ENCODE peak calls at places on chromosomes 7 and 10, in six cellular contexts. P is PC-3, O is MM.1S, R is mammary epithelial cell, A is Panc1, I is stomach. U is an unnamed sample.

GRCh38 chr7:21365866-21366624 is 61.8 kb upstream of the SP4 start:
- DNase-seq in P (peak), O (no peak), R (peak), I (peak), A (no peak), U (no peak)

GRCh38 chr7:142482899-142483658 is 225.2 kb upstream of the PRSS58 start:
- DNase-seq in R (peak), A (no peak), P (peak), O (peak), I (peak), U (no peak)

GRCh38 chr7:78720066-78720465 is 733.4 kb downstream of the MAGI2 start:
- DNase-seq in P (no peak), R (no peak), I (no peak), A (no peak), O (no peak), U (no peak)

GRCh38 chr7:142960955-142961512 is 1.1 kb downstream of the KEL start:
- DNase-seq in O (peak), I (no peak), P (peak), A (no peak), R (no peak), U (no peak)

GRCh38 chr10:36068542-36068941 is 426.4 kb upstream of the FZD8 start:
- DNase-seq in R (no peak), O (peak), A (no peak), I (no peak), P (no peak), U (no peak)

GRCh38 chr10:68560916-68561691 is 967 bp downstream of the TET1 start:
- DNase-seq in O (peak), I (no peak), A (no peak), R (no peak), P (no peak), U (no peak)

GRCh38 chr7:43764807-43765491 is 6.5 kb downstream of the BLVRA start:
- DNase-seq in P (peak), R (peak), I (no peak), O (no peak), A (peak), U (no peak)

GRCh38 chr10:94632954-94633353 is 50.6 kb upstream of the CYP2C18 start:
- DNase-seq in R (no peak), O (no peak), A (no peak), I (no peak), P (no peak), U (no peak)

GRCh38 chr7:106866298-106867281 is 1.5 kb downstream of the PIK3CG start:
- DNase-seq in I (no peak), P (no peak), O (peak), R (no peak), A (no peak), U (no peak)

GRCh38 chr10:132264306-132264950 is 43.3 kb downstream of the STK32C start:
- DNase-seq in P (no peak), R (no peak), O (no peak), I (no peak), A (no peak), U (no peak)

GRCh38 chr10:78523453-78523852 is 489.8 kb downstream of the RPS24 start:
- DNase-seq in I (no peak), O (no peak), A (no peak), R (no peak), P (peak), U (no peak)

GRCh38 chr10:71419750-71420149 is 23.0 kb downstream of the CDH23 start:
- DNase-seq in P (no peak), R (no peak), O (no peak), I (no peak), A (no peak), U (peak)

GRCh38 chr7:11650030-11650429 is 182.0 kb downstream of the THSD7A start:
- DNase-seq in I (no peak), R (no peak), O (no peak), P (peak), A (no peak), U (no peak)

GRCh38 chr7:65269150-65269856 is 104.4 kb upstream of the ZNF92 start:
- DNase-seq in I (no peak), A (no peak), P (no peak), O (peak), R (peak), U (no peak)

GRCh38 chr7:36923185-36923584 is 198.9 kb upstream of the AOAH start:
- DNase-seq in R (no peak), P (no peak), A (no peak), O (no peak), I (no peak), U (no peak)

GRCh38 chr7:150955519-150956394 is 22.4 kb downstream of the KCNH2 start:
- DNase-seq in I (no peak), A (no peak), O (no peak), P (no peak), R (no peak), U (no peak)

GRCh38 chr10:113000876-113001598 is 51.0 kb downstream of the TCF7L2 start:
- DNase-seq in P (no peak), A (no peak), O (no peak), I (no peak), R (peak), U (no peak)

GRCh38 chr10:125117941-125118630 is 42.3 kb downstream of the CTBP2 start:
- DNase-seq in P (no peak), A (no peak), R (no peak), O (no peak), I (peak), U (no peak)

GRCh38 chr7:149722356-149722957 is 50.9 kb downstream of the ZNF467 start:
- DNase-seq in A (no peak), I (no peak), O (no peak), P (no peak), R (no peak), U (no peak)

GRCh38 chr7:47461161-47461560 is 120.8 kb downstream of the TNS3 start:
- DNase-seq in I (no peak), R (no peak), A (no peak), P (no peak), O (no peak), U (no peak)

DNA sequence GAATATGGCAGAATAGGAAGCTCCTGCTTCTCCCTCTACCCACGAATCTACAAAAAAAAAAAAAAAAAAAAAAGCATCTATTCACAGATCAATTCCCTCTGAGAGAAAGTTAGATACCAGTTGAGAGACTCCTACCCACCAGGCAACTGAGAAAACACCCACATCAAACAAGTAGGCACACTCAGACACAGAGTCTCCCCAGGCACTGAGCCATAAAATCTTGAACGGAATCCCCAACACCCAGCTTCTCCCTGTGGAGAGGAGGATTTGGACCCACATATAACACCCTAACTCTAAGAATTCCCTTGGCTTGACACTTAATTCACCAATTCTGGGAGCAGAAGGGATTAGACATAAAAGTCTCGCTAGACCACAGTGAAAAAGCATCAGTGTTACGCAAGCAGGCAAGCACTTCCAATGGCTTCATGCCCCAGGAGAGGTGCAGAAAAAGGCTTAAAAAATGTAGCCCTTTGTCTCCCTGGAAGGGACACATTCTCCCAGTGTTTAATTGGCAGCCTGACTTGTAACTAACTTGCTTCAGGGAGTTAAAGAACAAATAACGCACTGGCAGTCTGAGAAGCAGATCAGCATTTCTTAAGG is 192.2 kb downstream of the ELAPOR2 start:
- DNase-seq in P (no peak), R (no peak), A (no peak), O (no peak), I (no peak), U (no peak)
- H3K27ac ChIP-seq in P (no peak), R (no peak), A (no peak), O (no peak), I (no peak), U (no peak)

DNA sequence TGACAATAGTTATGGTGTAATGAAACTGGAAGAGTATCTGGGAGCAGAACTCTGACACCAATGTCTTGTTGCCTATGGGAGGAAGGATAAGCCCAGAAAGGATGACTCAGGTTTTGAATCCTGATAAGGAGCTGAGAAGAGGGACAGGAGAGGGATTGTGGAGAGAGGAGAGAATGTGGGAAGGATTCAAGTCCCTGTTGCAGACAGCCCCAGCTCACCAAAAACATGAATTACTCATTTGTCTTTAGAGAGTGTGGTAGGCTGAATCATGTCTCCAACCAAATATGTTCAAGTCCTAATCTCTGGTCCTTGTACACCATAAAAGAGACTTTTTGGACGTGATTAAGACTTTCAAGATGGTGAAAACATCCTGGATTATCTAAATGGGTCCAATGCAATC is 206.9 kb upstream of the PHYHIPL start:
- DNase-seq in A (no peak), I (no peak), R (no peak), O (no peak), P (no peak), U (no peak)
- H3K27ac ChIP-seq in A (no peak), I (no peak), R (no peak), O (no peak), P (no peak), U (no peak)

GRCh38 chr7:90413185-90413528 is 9.9 kb downstream of the CLDN12 start:
- DNase-seq in O (no peak), A (no peak), P (no peak), I (no peak), R (no peak), U (no peak)

GRCh38 chr7:90411510-90411909 is 8.2 kb downstream of the CLDN12 start:
- DNase-seq in R (peak), A (no peak), P (peak), O (no peak), I (no peak), U (no peak)

GRCh38 chr7:90409667-90410066 is 6.4 kb downstream of the CLDN12 start:
- DNase-seq in R (no peak), A (no peak), I (no peak), P (no peak), O (no peak), U (no peak)

GRCh38 chr7:90408142-90408541 is 4.9 kb downstream of the CLDN12 start:
- DNase-seq in P (no peak), A (no peak), I (no peak), O (no peak), R (no peak), U (no peak)

DNA sequence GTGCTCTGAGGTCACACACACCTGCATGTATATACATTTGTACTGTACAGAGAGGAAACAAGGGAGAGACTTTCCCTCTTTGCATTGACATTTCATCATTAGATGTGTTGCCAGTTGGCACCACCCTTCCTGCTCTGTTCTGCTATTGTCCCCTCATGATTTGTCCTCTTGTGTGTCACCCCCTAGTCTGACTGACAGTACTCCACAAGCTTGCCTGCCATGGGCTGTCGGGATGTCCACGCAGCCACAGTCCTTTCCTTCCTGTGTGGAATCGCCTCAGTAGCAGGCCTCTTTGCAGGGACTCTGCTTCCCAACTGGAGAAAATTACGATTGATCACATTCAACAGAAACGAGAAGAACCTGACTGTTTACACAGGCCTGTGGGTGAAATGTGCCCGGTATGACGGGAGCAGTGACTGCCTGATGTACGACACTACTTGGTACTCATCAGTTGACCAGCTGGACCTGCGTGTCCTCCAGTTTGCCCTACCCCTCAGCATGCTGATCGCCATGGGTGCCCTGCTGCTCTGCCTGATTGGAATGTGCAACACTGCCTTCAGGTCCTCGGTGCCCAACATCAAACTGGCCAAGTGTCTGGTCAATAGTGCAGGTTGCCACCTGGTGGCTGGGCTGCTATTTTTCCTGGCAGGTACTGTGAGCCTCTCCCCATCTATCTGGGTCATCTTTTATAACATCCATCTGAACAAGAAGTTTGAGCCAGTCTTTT is 9.4 kb downstream of the CLDN12 start:
- DNase-seq in O (peak), R (peak), P (peak), A (no peak), I (peak), U (no peak)
- H3K27ac ChIP-seq in O (no peak), R (no peak), P (no peak), A (no peak), I (no peak), U (no peak)

GRCh38 chr10:104322416-104322782 is 15.9 kb downstream of the ITPRIP start:
- DNase-seq in A (no peak), P (no peak), R (peak), O (peak), I (no peak), U (no peak)
- H3K27ac ChIP-seq in A (peak), P (no peak), R (peak), O (peak), I (no peak), U (peak)

DNA sequence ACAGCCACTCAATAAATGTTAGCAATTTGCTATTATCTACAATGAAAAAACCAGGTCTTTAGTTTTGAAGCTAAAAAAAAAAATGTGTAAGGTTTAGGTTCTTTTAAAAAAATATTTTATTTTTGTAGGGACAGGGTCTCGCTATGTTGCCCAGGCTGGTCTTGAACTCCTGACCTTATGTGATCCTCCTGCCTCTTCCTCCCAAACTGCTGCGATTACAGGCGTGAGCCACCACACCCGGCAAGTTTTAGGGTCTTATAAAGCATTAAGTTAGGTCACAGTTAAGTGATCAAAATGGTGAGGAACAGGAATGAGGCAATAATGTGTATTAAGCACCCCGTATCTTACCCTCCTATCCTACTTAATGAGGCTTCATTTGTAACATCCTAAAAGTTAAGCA is 774 bp downstream of the SEM1 start:
- DNase-seq in I (no peak), P (no peak), R (no peak), A (no peak), O (no peak), U (no peak)
- H3K27ac ChIP-seq in I (no peak), P (peak), R (peak), A (peak), O (peak), U (peak)

GRCh38 chr10:7071421-7071820 is 339.4 kb downstream of the SFMBT2 start:
- DNase-seq in I (no peak), P (no peak), R (no peak), A (no peak), O (no peak), U (no peak)
- H3K27ac ChIP-seq in I (no peak), P (no peak), R (no peak), A (no peak), O (no peak), U (no peak)

GRCh38 chr10:128386231-128386630 is 260.0 kb upstream of the MKI67 start:
- DNase-seq in R (no peak), O (no peak), I (no peak), P (no peak), A (no peak), U (no peak)
- H3K27ac ChIP-seq in R (no peak), O (no peak), I (no peak), P (no peak), A (no peak), U (no peak)